ENCODE peak calls at places on chromosomes 7 and 10, in nine cellular contexts. X is astrocyte of the spinal cord, W is NCI-H187, B is AG09309, I is upper lobe of right lung, S is RKO, J is RCC 7860, P is chondrocyte, Z is T-helper 9 cell. F is an unnamed sample.

GRCh38 chr7:30470163-30470770 is 8.3 kb downstream of the NOD1 start:
- DNase-seq in X (peak), W (no peak), B (no peak), I (no peak), S (no peak), J (no peak), P (no peak), Z (no peak), F (no peak)

GRCh38 chr10:119270893-119271361 is 63.6 kb downstream of the GRK5 start:
- DNase-seq in X (no peak), W (no peak), B (no peak), I (peak), S (no peak), J (no peak), P (peak), Z (peak), F (peak)

GRCh38 chr7:103856929-103857328 is 132.5 kb downstream of the RELN start:
- DNase-seq in X (no peak), W (no peak), B (no peak), I (no peak), S (no peak), J (no peak), P (no peak), Z (no peak), F (no peak)

GRCh38 chr10:29590598-29591415 is 44.0 kb downstream of the SVIL start:
- DNase-seq in X (peak), W (no peak), B (peak), I (no peak), S (peak), J (peak), P (no peak), Z (no peak), F (peak)

GRCh38 chr7:128172151-128172550 is 68.9 kb upstream of the LEP start:
- DNase-seq in X (no peak), W (no peak), B (no peak), I (no peak), S (no peak), J (no peak), P (no peak), Z (no peak), F (no peak)

GRCh38 chr7:101017099-101017777 is 2.6 kb upstream of the MUC17 start:
- DNase-seq in X (peak), W (no peak), B (peak), I (peak), S (peak), J (peak), P (no peak), Z (peak), F (peak)

GRCh38 chr7:137879357-137880158 is 32.8 kb upstream of the DGKI start:
- DNase-seq in X (peak), W (no peak), B (no peak), I (no peak), S (no peak), J (no peak), P (no peak), Z (no peak), F (no peak)

GRCh38 chr7:141915565-141915964 is 634 bp upstream of the OR9A4 start:
- DNase-seq in X (no peak), W (no peak), B (no peak), I (no peak), S (no peak), J (no peak), P (no peak), Z (no peak), F (no peak)

GRCh38 chr10:70477661-70478162 is 855 bp upstream of the PALD1 start:
- DNase-seq in X (no peak), W (no peak), B (no peak), I (no peak), S (peak), J (peak), P (no peak), Z (peak), F (no peak)